ENCODE peak calls at places on chromosomes 6 and 20, in ten cellular contexts. Q is AG04450; C is activated CD8-positive, alpha-beta memory T cell treated with anti-CD3 and anti-CD28 coated beads for 24 hours; M is glutamatergic neuron; L is activated T-helper 1 cell treated with anti-CD3 and anti-CD28 coated beads, Interleukin-12 subunit alpha, Interleukin-12 subunit beta, Interleukin-2, Interleukin-4 antibody, amounts not matched to agents 30 ng/mL and 10 ng/mL and 1 ng/mL, durations not matched to agents 14 hours and 24 hours and 36 hours; B is NT2/D1; P is ovary; A is NCI-H2029 treated with DMSO at 0.1 percent for 48 hours; T is choroid plexus epithelial cell; K is AG08395. S is an unnamed sample.

GRCh38 chr20:740162-740561 is 28.1 kb downstream of the SLC52A3 start:
- DNase-seq in Q (no peak), C (no peak), M (no peak), L (no peak), B (no peak), P (no peak), A (no peak), T (no peak), K (no peak), S (no peak)

GRCh38 chr6:43806758-43807227 is 36.8 kb downstream of the VEGFA start:
- DNase-seq in Q (no peak), C (no peak), M (no peak), L (no peak), B (no peak), P (no peak), A (no peak), T (no peak), K (no peak), S (no peak)

GRCh38 chr6:134678436-134678889 is 271.4 kb downstream of the ALDH8A1 start:
- DNase-seq in Q (peak), C (no peak), M (no peak), L (no peak), B (no peak), P (peak), A (peak), T (peak), K (no peak), S (no peak)

GRCh38 chr6:154874684-154875594 is 120.2 kb upstream of the TIAM2 start:
- DNase-seq in Q (no peak), C (no peak), M (no peak), L (no peak), B (no peak), P (no peak), A (no peak), T (peak), K (no peak), S (no peak)

GRCh38 chr6:20840675-20841074 is 306.4 kb downstream of the CDKAL1 start:
- DNase-seq in Q (no peak), C (no peak), M (no peak), L (no peak), B (no peak), P (no peak), A (no peak), T (peak), K (peak), S (no peak)

GRCh38 chr20:49916146-49917002 is 1.0 kb upstream of the SPATA2 start:
- DNase-seq in Q (no peak), C (no peak), M (no peak), L (no peak), B (no peak), P (no peak), A (peak), T (peak), K (no peak), S (no peak)

GRCh38 chr20:43193443-43193842 is 3.7 kb upstream of the PTPRT start:
- DNase-seq in Q (no peak), C (no peak), M (no peak), L (no peak), B (no peak), P (no peak), A (no peak), T (no peak), K (no peak), S (no peak)

GRCh38 chr6:70955441-70956190 is 1.2 kb downstream of the B3GAT2 start:
- DNase-seq in Q (peak), C (peak), M (peak), L (peak), B (peak), P (peak), A (peak), T (peak), K (peak), S (no peak)

GRCh38 chr20:58748628-58749027 is 56.0 kb downstream of the NPEPL1 start:
- DNase-seq in Q (no peak), C (no peak), M (no peak), L (no peak), B (no peak), P (no peak), A (no peak), T (no peak), K (no peak), S (no peak)

GRCh38 chr20:20024942-20025341 is 7.8 kb downstream of the NAA20 start:
- DNase-seq in Q (no peak), C (no peak), M (no peak), L (no peak), B (no peak), P (no peak), A (no peak), T (peak), K (peak), S (no peak)

GRCh38 chr20:25195962-25196700 is 619 bp downstream of the ENTPD6 start:
- DNase-seq in Q (no peak), C (no peak), M (peak), L (no peak), B (no peak), P (no peak), A (peak), T (no peak), K (no peak), S (peak)

GRCh38 chr6:51318674-51319073 is 500.0 kb downstream of the TFAP2B start:
- DNase-seq in Q (no peak), C (no peak), M (no peak), L (no peak), B (no peak), P (no peak), A (no peak), T (no peak), K (no peak), S (no peak)

GRCh38 chr6:157813757-157814455 is 9.1 kb upstream of the SNX9 start:
- DNase-seq in Q (peak), C (no peak), M (no peak), L (no peak), B (no peak), P (peak), A (no peak), T (peak), K (peak), S (no peak)

GRCh38 chr20:38628580-38629470 is 27.2 kb downstream of the ARHGAP40 start:
- DNase-seq in Q (no peak), C (no peak), M (no peak), L (no peak), B (peak), P (no peak), A (no peak), T (no peak), K (no peak), S (no peak)

GRCh38 chr6:15824851-15825250 is 162.0 kb upstream of the DTNBP1 start:
- DNase-seq in Q (no peak), C (no peak), M (no peak), L (no peak), B (no peak), P (no peak), A (no peak), T (no peak), K (no peak), S (no peak)

GRCh38 chr20:5844063-5844681 is 94.0 kb downstream of the SHLD1 start:
- DNase-seq in Q (no peak), C (peak), M (no peak), L (peak), B (no peak), P (no peak), A (no peak), T (peak), K (peak), S (no peak)

GRCh38 chr20:53774487-53775203 is 181.0 kb upstream of the ZNF217 start:
- DNase-seq in Q (peak), C (no peak), M (no peak), L (no peak), B (no peak), P (no peak), A (no peak), T (peak), K (peak), S (no peak)

GRCh38 chr6:70198825-70199224 is 104.1 kb downstream of the COL9A1 start:
- DNase-seq in Q (no peak), C (no peak), M (no peak), L (no peak), B (no peak), P (no peak), A (no peak), T (no peak), K (no peak), S (no peak)

GRCh38 chr20:61522498-61523090 is 270.5 kb downstream of the CDH4 start:
- DNase-seq in Q (no peak), C (no peak), M (no peak), L (no peak), B (no peak), P (no peak), A (no peak), T (no peak), K (no peak), S (no peak)

S was measured in vagina.